ENCODE peak calls at places on chromosomes 12 and 14, in four cellular contexts. C, D, X and O are unnamed samples.

GRCh38 chr12:69685810-69686209 is 13.3 kb downstream of the BEST3 start:
- DNase-seq in C (no peak), D (peak), X (no peak), O (no peak)

GRCh38 chr14:65872536-65872935 is 460.0 kb downstream of the FUT8 start:
- DNase-seq in C (no peak), D (no peak), X (no peak), O (no peak)

GRCh38 chr12:49294804-49295086 is 202 bp upstream of the PRPH start:
- DNase-seq in C (no peak), D (no peak), X (no peak), O (no peak)

GRCh38 chr12:93442411-93443340 is 929 bp upstream of the UBE2N start:
- DNase-seq in C (no peak), D (no peak), X (no peak), O (no peak)

GRCh38 chr12:68324531-68324930 is 7.6 kb downstream of the MDM1 start:
- DNase-seq in C (no peak), D (no peak), X (no peak), O (no peak)

GRCh38 chr14:76546426-76547221 is 170.7 kb downstream of the ESRRB start:
- DNase-seq in C (no peak), D (no peak), X (peak), O (no peak)

GRCh38 chr12:123532021-123532420 is 1.5 kb downstream of the RILPL1 start:
- DNase-seq in C (no peak), D (peak), X (no peak), O (no peak)

GRCh38 chr14:34075095-34075744 is 124.3 kb upstream of the EGLN3 start:
- DNase-seq in C (no peak), D (no peak), X (no peak), O (no peak)

GRCh38 chr14:58280954-58281787 is 17.2 kb upstream of the ARID4A start:
- DNase-seq in C (peak), D (peak), X (no peak), O (peak)

GRCh38 chr14:55062517-55063351 is 11.3 kb downstream of the MAPK1IP1L start:
- DNase-seq in C (no peak), D (peak), X (no peak), O (no peak)

GRCh38 chr14:29627141-29627540 is 300.5 kb downstream of the PRKD1 start:
- DNase-seq in C (no peak), D (no peak), X (no peak), O (no peak)

GRCh38 chr12:119714614-119715267 is 46.8 kb downstream of the PRKAB1 start:
- DNase-seq in C (no peak), D (no peak), X (no peak), O (no peak)

GRCh38 chr12:807041-807717 is 54.8 kb downstream of the WNK1 start:
- DNase-seq in C (no peak), D (no peak), X (no peak), O (no peak)

GRCh38 chr12:47955059-47955458 is 8.3 kb upstream of the TMEM106C start:
- DNase-seq in C (no peak), D (no peak), X (no peak), O (no peak)

GRCh38 chr14:96852823-96853422 is 55.7 kb downstream of the VRK1 start:
- DNase-seq in C (no peak), D (peak), X (peak), O (no peak)

GRCh38 chr12:24494401-24494800 is 454.5 kb downstream of the BCAT1 start:
- DNase-seq in C (no peak), D (no peak), X (no peak), O (no peak)

GRCh38 chr14:20456971-20457370 is 1.9 kb downstream of the APEX1 start:
- DNase-seq in C (peak), D (no peak), X (no peak), O (no peak)

GRCh38 chr14:46820291-46820690 is 168.7 kb upstream of the RPL10L start:
- DNase-seq in C (no peak), D (no peak), X (no peak), O (no peak)

GRCh38 chr12:75481013-75481705 is 604 bp downstream of the GLIPR1 start:
- DNase-seq in C (no peak), D (no peak), X (no peak), O (no peak)

GRCh38 chr12:120261951-120262851 is 3.3 kb downstream of the PXN start:
- DNase-seq in C (no peak), D (peak), X (no peak), O (peak)

GRCh38 chr12:91630118-91630517 is 447.5 kb upstream of the DCN start:
- DNase-seq in C (no peak), D (no peak), X (no peak), O (no peak)

GRCh38 chr12:119069029-119069731 is 87.8 kb downstream of the SRRM4 start:
- DNase-seq in C (no peak), D (no peak), X (peak), O (no peak)

GRCh38 chr14:54440870-54441868 is at the start of gene CNIH1:
- DNase-seq in C (peak), D (peak), X (peak), O (peak)